ENCODE peak calls at places on chromosomes 12 and 14, in seven cellular contexts. Z is cardiac muscle cell, H is amniotic stem cell, R is spleen, E is cardiac fibroblast, L is T-helper 22 cell, N is foreskin fibroblast. G is an unnamed sample.

GRCh38 chr14:36284971-36285595 is 35.4 kb downstream of the MBIP start:
- DNase-seq in Z (no peak), H (no peak), R (no peak), E (no peak), L (no peak), N (no peak), G (no peak)

GRCh38 chr14:104851896-104852663 is 13.0 kb upstream of the CEP170B start:
- DNase-seq in Z (no peak), H (no peak), R (peak; percentile 56), E (no peak), L (no peak), N (peak; percentile 36), G (no peak)

GRCh38 chr12:116204169-116204568 is 73.3 kb downstream of the MED13L start:
- DNase-seq in Z (no peak), H (no peak), R (no peak), E (no peak), L (no peak), N (peak; percentile 23), G (no peak)

GRCh38 chr12:480831-481230 is 21.1 kb downstream of the B4GALNT3 start:
- DNase-seq in Z (no peak), H (no peak), R (no peak), E (peak; percentile 75), L (no peak), N (no peak), G (no peak)

GRCh38 chr12:85279449-85280137 is 427 bp upstream of the ALX1 start:
- DNase-seq in Z (no peak), H (no peak), R (no peak), E (no peak), L (no peak), N (peak; percentile 66), G (no peak)

GRCh38 chr12:57746025-57746424 is 1.2 kb downstream of the TSPAN31 start:
- DNase-seq in Z (no peak), H (no peak), R (no peak), E (no peak), L (no peak), N (no peak), G (no peak)

GRCh38 chr12:6318440-6318879 is 8.0 kb downstream of the PLEKHG6 start:
- DNase-seq in Z (no peak), H (no peak), R (no peak), E (no peak), L (no peak), N (no peak), G (no peak)

GRCh38 chr12:108457006-108457733 is 57.9 kb upstream of the FICD start:
- DNase-seq in Z (peak; percentile 75), H (peak; percentile 46), R (no peak), E (peak; percentile 64), L (no peak), N (peak; percentile 42), G (peak; percentile 7)

GRCh38 chr12:7638064-7638763 is 27.5 kb downstream of the APOBEC1 start:
- DNase-seq in Z (peak; percentile 43), H (no peak), R (no peak), E (no peak), L (no peak), N (no peak), G (no peak)

GRCh38 chr12:58530421-58531067 is 389.8 kb downstream of the LRIG3 start:
- DNase-seq in Z (no peak), H (no peak), R (no peak), E (peak; percentile 56), L (no peak), N (peak; percentile 78), G (no peak)

GRCh38 chr12:5969974-5970690 is 25.1 kb upstream of the ANO2 start:
- DNase-seq in Z (no peak), H (no peak), R (no peak), E (no peak), L (no peak), N (no peak), G (no peak)

GRCh38 chr12:76878045-76878898 is 547 bp downstream of the CSRP2 start:
- DNase-seq in Z (peak; percentile 60), H (no peak), R (no peak), E (peak; percentile 11), L (no peak), N (peak; percentile 33), G (no peak)

GRCh38 chr12:108440736-108441135 is 74.3 kb upstream of the FICD start:
- DNase-seq in Z (no peak), H (no peak), R (no peak), E (no peak), L (no peak), N (no peak), G (no peak)

GRCh38 chr14:64698899-64699298 is 5.3 kb upstream of the PLEKHG3 start:
- DNase-seq in Z (no peak), H (no peak), R (no peak), E (no peak), L (no peak), N (no peak), G (no peak)

GRCh38 chr14:98923596-98923995 is 348.4 kb downstream of the BCL11B start:
- DNase-seq in Z (no peak), H (no peak), R (no peak), E (no peak), L (no peak), N (no peak), G (no peak)

GRCh38 chr12:107064243-107064642 is 29.1 kb downstream of the CRY1 start:
- DNase-seq in Z (no peak), H (no peak), R (no peak), E (no peak), L (no peak), N (no peak), G (no peak)

GRCh38 chr12:132214906-132215643 is 70.8 kb downstream of the NOC4L start:
- DNase-seq in Z (no peak), H (no peak), R (no peak), E (no peak), L (no peak), N (no peak), G (no peak)